ENCODE peak calls at places on chromosome 2, in seven cellular contexts. P is A549, L is left lung, R is hepatocyte, K is cardiac muscle cell, V is sigmoid colon, I is colonic mucosa. Z is an unnamed sample. For H3K4me1, the result is how much of the 10 kb centered on the place peaks cover.

GRCh38 chr2:165238295-165238694 is 919 bp upstream of the SCN2A start:
- DNase-seq in P (no peak), V (no peak), R (peak), K (peak), L (no peak), I (no peak), Z (no peak)

GRCh38 chr2:199932312-199932855 is 21.3 kb downstream of the C2orf69 start:
- DNase-seq in K (no peak), P (no peak), L (no peak), I (no peak), V (no peak), R (no peak), Z (no peak)

GRCh38 chr2:10283106-10284062 is 19.3 kb upstream of the HPCAL1 start:
- DNase-seq in I (no peak), K (no peak), R (peak), P (peak), V (peak), L (no peak), Z (peak)

GRCh38 chr2:27925640-27926472 is 35.3 kb downstream of the BABAM2 start:
- DNase-seq in P (no peak), R (no peak), L (no peak), I (no peak), K (no peak), V (no peak), Z (no peak)

GRCh38 chr2:193867454-193867853 is 1672.7 kb upstream of the TMEFF2 start:
- DNase-seq in K (no peak), R (no peak), L (no peak), P (no peak), I (no peak), V (no peak), Z (no peak)

GRCh38 chr2:217263796-217264195 is 403.9 kb upstream of the TNP1 start:
- DNase-seq in I (no peak), P (no peak), L (no peak), K (no peak), V (peak), R (no peak), Z (no peak)

GRCh38 chr2:207352978-207353377 is 176.8 kb upstream of the CREB1 start:
- DNase-seq in R (no peak), V (no peak), P (no peak), L (no peak), K (no peak), I (no peak), Z (no peak)

GRCh38 chr2:171205551-171205950 is 44.9 kb upstream of the TLK1 start:
- DNase-seq in L (no peak), R (no peak), P (no peak), K (no peak), I (no peak), V (no peak), Z (no peak)

GRCh38 chr2:88596141-88596830 is 31.0 kb downstream of the EIF2AK3 start:
- DNase-seq in V (no peak), I (no peak), L (no peak), P (no peak), K (no peak), R (peak), Z (no peak)

GRCh38 chr2:33021542-33022259 is 74.9 kb downstream of the LTBP1 start:
- DNase-seq in I (no peak), K (peak), V (no peak), L (no peak), R (no peak), P (no peak), Z (no peak)

GRCh38 chr2:235807347-235807746 is 313.5 kb downstream of the AGAP1 start:
- DNase-seq in K (no peak), P (no peak), V (no peak), R (no peak), L (no peak), I (no peak), Z (no peak)

GRCh38 chr2:11100976-11101375 is 54.3 kb upstream of the SLC66A3 start:
- DNase-seq in V (no peak), K (no peak), I (no peak), P (no peak), R (no peak), L (no peak), Z (no peak)

GRCh38 chr2:177799531-177799930 is 273.0 kb downstream of the PDE11A start:
- DNase-seq in V (no peak), R (peak), P (no peak), I (peak), L (no peak), K (peak), Z (no peak)

GRCh38 chr2:12227941-12228608 is 481.6 kb downstream of the LPIN1 start:
- DNase-seq in R (no peak), V (no peak), I (no peak), K (no peak), P (no peak), L (no peak), Z (peak)

GRCh38 chr2:199775297-199775696 is 75.7 kb downstream of the FTCDNL1 start:
- DNase-seq in P (no peak), L (no peak), R (no peak), V (no peak), K (no peak), I (no peak), Z (no peak)

GRCh38 chr2:37388074-37388473 is 43.6 kb downstream of the QPCT start:
- DNase-seq in K (no peak), R (peak), V (no peak), L (no peak), I (no peak), P (no peak), Z (peak)

GRCh38 chr2:145203931-145204330 is 684.0 kb upstream of the ZEB2 start:
- DNase-seq in P (no peak), K (no peak), L (no peak), V (no peak), R (no peak), I (no peak), Z (no peak)

GRCh38 chr2:239227661-239228371 is 173.0 kb downstream of the HDAC4 start:
- DNase-seq in L (no peak), V (peak), K (no peak), P (no peak), I (no peak), R (no peak), Z (no peak)

GRCh38 chr2:188944442-188944841 is 29.7 kb upstream of the COL3A1 start:
- DNase-seq in V (no peak), I (no peak), L (no peak), K (no peak), P (no peak), R (no peak), Z (no peak)

GRCh38 chr2:227884511-227884947 is 13.1 kb downstream of the DAW1 start:
- DNase-seq in K (peak), R (peak), I (peak), P (peak), L (peak), V (no peak), Z (no peak)

GRCh38 chr2:7672027-7672684 is 754.9 kb downstream of the RNF144A start:
- DNase-seq in K (peak), L (peak), V (no peak), R (peak), P (peak), I (peak), Z (no peak)

GRCh38 chr2:241894056-241894641 is 24.6 kb downstream of the RTP5 start:
- DNase-seq in V (no peak), P (no peak), L (peak), K (no peak), R (no peak), I (no peak), Z (peak)

GRCh38 chr2:145277922-145278321 is 758.0 kb upstream of the ZEB2 start:
- DNase-seq in K (no peak), L (no peak), V (no peak), I (no peak), R (no peak), P (no peak), Z (peak)

GRCh38 chr2:43623052-43623451 is 14.0 kb upstream of the PLEKHH2 start:
- DNase-seq in L (no peak), V (peak), K (peak), R (no peak), I (no peak), P (no peak), Z (no peak)

GRCh38 chr2:140892429-140892828 is 1238.4 kb downstream of the LRP1B start:
- DNase-seq in P (no peak), L (no peak), K (no peak), I (no peak), R (no peak), V (no peak), Z (no peak)

GRCh38 chr2:74383254-74383653 is 3.1 kb upstream of the DCTN1 start:
- DNase-seq in K (no peak), I (no peak), R (no peak), L (no peak), P (no peak), V (no peak), Z (no peak)

GRCh38 chr2:195601361-195601760 is 55.7 kb upstream of the SLC39A10 start:
- DNase-seq in L (peak), R (no peak), I (no peak), V (no peak), P (no peak), K (no peak), Z (no peak)

GRCh38 chr2:72940786-72941185 is 23.5 kb downstream of the EMX1 start:
- DNase-seq in V (no peak), P (no peak), K (no peak), R (no peak), L (no peak), I (no peak), Z (no peak)

GRCh38 chr2:101231253-101231652 is 21.4 kb upstream of the CNOT11 start:
- DNase-seq in P (no peak), L (no peak), K (no peak), V (no peak), R (no peak), I (no peak), Z (no peak)

GRCh38 chr2:149858916-149859634 is 271.5 kb upstream of the MMADHC start:
- DNase-seq in R (no peak), P (no peak), L (no peak), I (no peak), V (no peak), K (no peak), Z (peak)

GRCh38 chr2:233135421-233135820 is 75.3 kb downstream of the INPP5D start:
- DNase-seq in I (no peak), K (no peak), P (no peak), R (no peak), L (no peak), V (no peak), Z (no peak)

GRCh38 chr2:65070856-65071255 is 14.6 kb downstream of the CEP68 start:
- DNase-seq in R (no peak), L (no peak), V (no peak), P (no peak), I (no peak), K (no peak), Z (no peak)

GRCh38 chr2:65072181-65072970 is 16.2 kb downstream of the CEP68 start:
- DNase-seq in K (no peak), V (no peak), L (no peak), P (no peak), I (no peak), R (no peak), Z (no peak)

GRCh38 chr2:65069425-65069824 is 13.2 kb downstream of the CEP68 start:
- DNase-seq in P (no peak), V (no peak), K (no peak), L (no peak), I (no peak), R (no peak), Z (no peak)

GRCh38 chr2:65070172-65070830 is 14.1 kb downstream of the CEP68 start:
- DNase-seq in R (peak), I (peak), P (no peak), K (no peak), V (no peak), L (no peak), Z (peak)

GRCh38 chr2:65071499-65072180 is 15.4 kb downstream of the CEP68 start:
- DNase-seq in P (no peak), I (no peak), L (no peak), V (peak), R (peak), K (no peak), Z (no peak)
- TF ChIP-seq CTCF in P (no peak), I (no peak), L (no peak), V (no peak), R (peak), K (peak), Z (peak)

DNA sequence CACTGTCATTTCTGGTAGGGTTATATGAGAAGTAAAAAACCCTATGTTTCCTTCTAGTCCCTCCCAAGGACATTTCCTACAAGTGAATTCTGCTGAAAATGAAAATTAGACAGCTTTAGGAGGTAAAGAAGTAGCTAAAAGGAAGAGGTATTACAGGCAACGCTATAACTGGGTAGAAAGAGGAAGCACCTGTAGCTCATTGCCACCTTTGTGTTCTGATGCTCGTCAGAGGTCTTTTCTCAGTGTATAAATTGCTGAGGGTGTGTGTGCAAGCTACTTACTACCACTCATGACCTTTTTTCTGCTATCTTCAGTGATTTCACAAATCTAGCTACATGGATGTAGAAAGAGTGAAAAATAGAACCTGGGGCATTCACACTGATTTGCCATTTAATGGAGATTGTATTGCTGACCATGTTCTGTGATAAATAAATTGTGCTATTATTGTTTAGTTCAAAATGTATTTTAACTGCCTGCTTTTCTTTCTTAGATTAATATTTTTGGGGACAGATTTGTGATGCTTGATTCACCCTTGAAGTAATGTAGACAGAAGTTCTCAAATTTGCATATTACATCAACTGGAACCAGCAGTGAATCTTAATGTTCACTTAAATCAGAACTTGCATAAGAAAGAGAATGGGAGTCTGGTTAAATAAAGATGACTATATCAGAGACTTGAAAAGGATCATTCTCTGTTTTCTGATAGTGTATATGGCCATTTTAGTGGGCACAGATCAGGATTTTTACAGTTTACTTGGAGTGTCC is 1.6 kb downstream of the DNAJC10 start:
- DNase-seq in V (no peak), L (no peak), R (no peak), I (no peak), K (no peak), P (no peak), Z (no peak)
- H3K4me1 ChIP-seq in V (under half), L (under half), R (under half), I (under half), K (under half), P (under half), Z (under half)

GRCh38 chr2:156476021-156476420 is 39.8 kb downstream of the GPD2 start:
- DNase-seq in I (no peak), P (no peak), V (no peak), L (no peak), R (no peak), K (no peak), Z (no peak)

GRCh38 chr2:156473445-156473844 is 37.3 kb downstream of the GPD2 start:
- DNase-seq in P (no peak), V (no peak), R (no peak), K (no peak), L (no peak), I (no peak), Z (no peak)

GRCh38 chr2:156480376-156480775 is 44.2 kb downstream of the GPD2 start:
- DNase-seq in P (no peak), R (no peak), I (no peak), L (no peak), K (no peak), V (no peak), Z (no peak)

GRCh38 chr2:156474316-156474715 is 38.1 kb downstream of the GPD2 start:
- DNase-seq in R (no peak), P (no peak), L (no peak), K (no peak), I (no peak), V (no peak), Z (peak)

DNA sequence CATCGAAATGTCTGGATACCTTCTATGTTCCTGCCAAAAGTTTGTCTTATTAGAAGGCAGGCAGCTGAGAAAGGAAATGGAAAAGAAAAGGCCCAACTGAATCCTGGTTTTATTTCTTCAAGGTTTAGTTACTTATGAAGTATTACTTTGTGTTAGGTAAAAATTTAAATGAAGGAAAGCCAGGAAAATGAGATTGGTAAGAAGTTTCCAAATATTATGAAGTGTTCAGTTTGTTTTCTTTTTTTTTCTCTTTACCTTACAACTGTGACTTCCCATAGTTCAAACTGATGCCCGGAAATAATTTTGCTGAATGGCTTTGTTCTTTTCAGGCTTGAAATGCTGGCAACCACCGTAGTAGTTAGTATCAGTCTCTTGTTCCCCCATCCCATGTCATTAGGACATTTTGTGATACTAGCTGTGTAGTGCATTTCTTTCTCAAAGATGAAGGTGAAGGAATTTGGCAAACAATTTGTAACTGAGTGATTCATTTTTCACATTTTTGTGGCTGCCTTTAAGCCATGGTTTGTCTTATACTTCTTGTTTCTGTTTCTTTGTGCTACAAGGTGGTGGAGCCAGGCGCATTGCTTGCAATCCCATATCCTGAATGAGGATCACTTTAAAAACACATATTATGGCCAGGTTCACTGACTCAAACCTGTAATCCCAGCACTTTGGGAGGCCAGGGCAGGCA is 40.5 kb downstream of the GPD2 start:
- DNase-seq in L (no peak), V (no peak), I (no peak), P (no peak), R (no peak), K (no peak), Z (peak)
- H3K27ac ChIP-seq in L (peak), V (peak), I (no peak), P (no peak), R (no peak), K (no peak), Z (peak)

DNA sequence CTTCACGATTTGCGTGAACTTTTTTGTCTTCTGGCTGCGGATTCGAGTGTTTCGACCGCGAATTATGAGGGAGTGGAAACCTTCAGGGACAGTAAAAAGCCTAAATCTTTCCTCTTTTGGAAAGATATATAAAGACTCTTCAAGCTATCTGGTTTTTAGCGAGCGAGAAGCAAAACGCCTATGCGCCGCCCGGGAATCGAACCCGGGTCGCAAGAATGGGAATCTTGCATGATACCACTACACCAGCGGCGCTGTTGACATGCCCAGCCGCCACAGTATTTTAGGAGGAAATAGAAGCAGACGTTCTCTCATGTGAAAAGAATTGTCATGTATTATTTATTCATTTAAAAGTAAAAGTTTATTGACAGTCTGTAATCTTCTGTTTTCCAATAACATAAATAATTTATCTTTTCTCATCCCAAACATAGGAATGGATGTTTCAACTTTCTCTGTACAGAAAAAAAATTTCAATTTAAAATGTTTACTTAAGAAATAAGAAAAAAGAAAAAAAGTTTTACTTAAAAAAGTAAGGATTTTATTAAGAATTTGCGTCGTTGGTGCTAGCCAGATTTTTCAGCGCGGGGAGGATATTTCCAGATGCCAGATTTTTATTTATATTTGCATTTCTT is 496 bp upstream of the TIA1 start:
- DNase-seq in V (peak), P (no peak), L (no peak), R (peak), K (peak), I (peak), Z (no peak)
- TF ChIP-seq CTCF in V (no peak), P (no peak), L (no peak), R (no peak), K (no peak), I (no peak), Z (no peak)

GRCh38 chr2:46308081-46308480 is 10.9 kb downstream of the EPAS1 start:
- DNase-seq in V (no peak), K (no peak), L (no peak), R (no peak), I (no peak), P (no peak), Z (no peak)
- H3K4me1 ChIP-seq in V (under half), K (under half), L (half or more), R (half or more), I (under half), P (half or more), Z (under half)

DNA sequence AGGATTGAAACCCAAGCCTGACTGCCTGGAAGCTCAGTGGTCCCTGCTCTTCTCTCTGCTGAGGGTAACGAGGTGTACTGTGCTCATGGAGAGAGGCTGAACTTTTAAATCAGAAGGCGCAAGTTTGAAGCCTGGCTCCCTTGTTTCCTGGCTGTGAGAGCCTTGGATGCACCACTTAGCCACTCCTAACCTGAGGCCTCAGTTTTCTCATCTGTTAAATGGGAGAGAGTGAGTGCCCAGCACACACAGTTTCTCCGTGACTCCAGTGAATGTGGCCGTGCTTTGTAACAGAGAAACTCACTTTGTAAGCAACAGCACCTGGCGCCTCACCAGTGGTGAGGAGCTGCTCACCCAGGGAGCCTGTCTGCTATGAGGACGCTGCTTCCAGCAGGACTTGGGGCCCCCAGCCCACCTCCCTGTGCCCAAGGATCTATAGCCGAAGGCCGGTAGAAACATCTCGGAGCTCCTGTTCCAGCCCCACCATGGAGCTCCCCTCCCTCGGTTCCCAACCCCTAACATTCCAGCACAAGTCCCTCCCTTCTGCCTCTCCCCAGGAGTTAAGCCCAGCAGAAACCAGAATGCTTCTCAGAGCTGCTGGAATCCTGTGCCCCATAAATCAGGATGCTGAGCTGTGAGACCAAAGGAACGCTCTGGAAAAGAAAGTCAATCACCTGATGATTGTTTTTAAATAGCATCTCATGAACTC is 20.3 kb upstream of the KCNK3 start:
- DNase-seq in K (no peak), R (no peak), L (peak), I (no peak), P (no peak), V (peak), Z (no peak)
- H3K27ac ChIP-seq in K (no peak), R (no peak), L (no peak), I (no peak), P (no peak), V (no peak), Z (no peak)